ENCODE peak calls at places on chromosome 3, in nine cellular contexts. E, A, P, O, B, K, G, R and V are unnamed samples.

GRCh38 chr3:108588616-108589015 is 622 bp downstream of the CIP2A start:
- DNase-seq in E (no peak), G (no peak), R (no peak), P (no peak), K (no peak), B (no peak), O (no peak), A (no peak), V (no peak)

GRCh38 chr3:16377196-16377595 is 112.2 kb downstream of the OXNAD1 start:
- DNase-seq in O (no peak), P (no peak), A (no peak), G (no peak), K (peak; percentile 75), R (no peak), E (no peak), B (no peak), V (no peak)

GRCh38 chr3:174168538-174169254 is 690.4 kb upstream of the NAALADL2 start:
- DNase-seq in R (no peak), G (no peak), E (no peak), B (no peak), O (no peak), A (no peak), P (no peak), K (no peak), V (no peak)

GRCh38 chr3:133592843-133593242 is 19.4 kb downstream of the CDV3 start:
- DNase-seq in P (no peak), R (peak; percentile 20), E (no peak), O (no peak), A (no peak), B (no peak), G (no peak), K (no peak), V (no peak)

GRCh38 chr3:136069933-136070332 is 104.4 kb downstream of the PPP2R3A start:
- DNase-seq in A (no peak), B (no peak), O (no peak), G (no peak), P (no peak), K (no peak), R (no peak), E (no peak), V (no peak)

GRCh38 chr3:94234177-94234788 is 171.4 kb downstream of the NSUN3 start:
- DNase-seq in A (no peak), E (no peak), P (peak; percentile 70), K (no peak), R (no peak), B (peak; percentile 22), G (peak; percentile 17), O (peak; percentile 22), V (no peak)

GRCh38 chr3:161913786-161914389 is 417.3 kb downstream of the OTOL1 start:
- DNase-seq in K (no peak), G (no peak), B (no peak), O (no peak), R (no peak), E (no peak), A (no peak), P (no peak), V (no peak)

GRCh38 chr3:144777941-144778340 is 806.3 kb downstream of the DIPK2A start:
- DNase-seq in B (peak; percentile 60), K (no peak), P (no peak), A (no peak), E (no peak), O (no peak), G (no peak), R (no peak), V (no peak)

GRCh38 chr3:77372634-77373346 is 332.9 kb downstream of the ROBO2 start:
- DNase-seq in G (no peak), O (no peak), B (no peak), P (no peak), K (no peak), E (no peak), A (no peak), R (no peak), V (no peak)

GRCh38 chr3:37937156-37937555 is 53.4 kb upstream of the VILL start:
- DNase-seq in E (no peak), A (no peak), P (no peak), R (no peak), K (no peak), G (no peak), O (no peak), B (no peak), V (no peak)

GRCh38 chr3:34012102-34012461 is 213.7 kb downstream of the PDCD6IP start:
- DNase-seq in P (no peak), R (no peak), E (peak; percentile 22), G (no peak), O (peak; percentile 7), B (peak; percentile 74), K (no peak), A (no peak), V (no peak)

GRCh38 chr3:29764059-29764458 is 483.2 kb downstream of the RBMS3 start:
- DNase-seq in A (no peak), B (peak; percentile 35), R (no peak), E (no peak), O (no peak), K (no peak), G (no peak), P (no peak), V (no peak)

GRCh38 chr3:14246414-14246813 is 67.8 kb downstream of the LSM3 start:
- DNase-seq in G (no peak), E (no peak), A (no peak), P (no peak), B (no peak), K (no peak), O (no peak), R (no peak), V (no peak)

GRCh38 chr3:179071161-179071568 is 444 bp downstream of the ZMAT3 start:
- DNase-seq in O (no peak), A (no peak), R (peak; percentile 30), B (peak; percentile 57), P (peak; percentile 53), G (peak; percentile 17), E (peak; percentile 23), K (no peak), V (no peak)

GRCh38 chr3:187277129-187277462 is 14.4 kb downstream of the MASP1 start:
- DNase-seq in P (no peak), A (no peak), R (no peak), B (no peak), O (no peak), E (no peak), K (no peak), G (no peak), V (no peak)
- H3K27ac ChIP-seq in P (no peak overlapping the region), A (no peak overlapping the region), R (no peak overlapping the region), B (no peak overlapping the region), O (no peak overlapping the region), E (no peak overlapping the region), K (no peak overlapping the region), G (no peak overlapping the region), V (no peak overlapping the region)

GRCh38 chr3:48694610-48695051 is 8.9 kb upstream of the NCKIPSD start:
- DNase-seq in K (no peak), R (peak; percentile 65), A (peak; percentile 64), E (peak; percentile 76), B (peak; percentile 60), O (peak; percentile 32), P (no peak), G (no peak), V (peak; percentile 76)
- TF ChIP-seq POLR2AphosphoS5 in K (no peak), R (no peak), A (peak; percentile 38), E (peak; percentile 43), B (no peak), O (no peak), P (no peak), G (no peak), V (peak; percentile 35)

GRCh38 chr3:36923981-36924747 is 20.7 kb downstream of the TRANK1 start:
- DNase-seq in E (no peak), P (no peak), R (no peak), A (no peak), B (no peak), G (no peak), O (no peak), K (no peak), V (no peak)
- H3K27ac ChIP-seq in E (no peak overlapping the region), P (no peak overlapping the region), R (no peak overlapping the region), A (no peak overlapping the region), B (no peak overlapping the region), G (peak overlapping the region; percentile 55), O (no peak overlapping the region), K (no peak overlapping the region), V (no peak overlapping the region)

GRCh38 chr3:68249265-68249664 is 594.9 kb upstream of the SUCLG2 start:
- DNase-seq in K (no peak), A (no peak), G (no peak), P (no peak), R (no peak), B (no peak), E (no peak), O (no peak), V (no peak)
- TF ChIP-seq POLR2AphosphoS5 in K (no peak), A (no peak), G (no peak), P (no peak), R (no peak), B (no peak), E (no peak), O (no peak), V (no peak)

DNA sequence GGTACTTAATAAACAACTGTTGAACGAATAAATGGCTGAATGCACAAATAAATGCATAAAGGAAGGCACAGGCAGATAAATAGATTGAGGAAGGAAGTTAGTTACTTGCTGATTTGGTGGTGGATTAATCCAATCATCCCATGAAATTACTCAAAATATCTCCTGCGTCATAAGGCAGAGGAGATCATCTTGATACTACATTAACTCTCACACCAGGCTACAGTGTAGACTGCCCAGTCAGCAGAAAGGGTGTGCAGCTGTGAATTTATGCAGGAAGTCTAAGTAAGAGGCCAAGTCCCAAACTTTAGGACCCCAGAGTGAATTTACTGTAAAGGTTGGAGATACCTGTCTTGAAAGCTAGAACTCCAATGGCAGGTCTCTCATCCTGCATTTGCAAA is 38.6 kb downstream of the PRICKLE2 start:
- DNase-seq in K (no peak), G (no peak), P (no peak), R (no peak), E (no peak), O (no peak), B (no peak), A (no peak), V (no peak)
- H3K27ac ChIP-seq in K (no peak overlapping the region), G (no peak overlapping the region), P (no peak overlapping the region), R (peak overlapping the region; percentile 79), E (peak overlapping the region; percentile 32), O (no peak overlapping the region), B (peak overlapping the region; percentile 84), A (peak overlapping the region; percentile 32), V (peak overlapping the region; percentile 82)

GRCh38 chr3:46682156-46682555 is 11.3 kb downstream of the ALS2CL start:
- DNase-seq in E (no peak), A (no peak), R (no peak), G (peak; percentile 15), B (no peak), K (no peak), P (no peak), O (no peak), V (no peak)

GRCh38 chr3:46682974-46683373 is 10.5 kb downstream of the ALS2CL start:
- DNase-seq in O (no peak), G (no peak), B (no peak), R (no peak), P (no peak), A (no peak), K (no peak), E (no peak), V (no peak)

GRCh38 chr3:46685446-46685845 is 8.0 kb downstream of the ALS2CL start:
- DNase-seq in G (no peak), A (no peak), B (no peak), K (no peak), O (no peak), R (no peak), E (no peak), P (no peak), V (no peak)

GRCh38 chr3:46681387-46681786 is 12.1 kb downstream of the ALS2CL start:
- DNase-seq in R (no peak), K (no peak), P (no peak), A (no peak), E (no peak), B (no peak), O (no peak), G (no peak), V (no peak)

GRCh38 chr3:46684881-46685280 is 8.6 kb downstream of the ALS2CL start:
- DNase-seq in P (no peak), K (no peak), G (no peak), E (no peak), A (no peak), R (no peak), B (no peak), O (no peak), V (no peak)
- TF ChIP-seq POLR2AphosphoS5 in P (no peak), K (no peak), G (no peak), E (no peak), A (no peak), R (no peak), B (no peak), O (no peak), V (no peak)